ENCODE peak calls at places on chromosomes 16 and 17, in eight cellular contexts. N, R, K, M, U, C, G and Z are unnamed samples.

GRCh38 chr17:39963826-39964225 is 1.0 kb downstream of the GSDMA start:
- DNase-seq in N (no peak), R (no peak), K (no peak), M (no peak), U (peak), C (no peak), G (no peak), Z (no peak)

GRCh38 chr16:86882586-86883280 is 304.4 kb downstream of the FOXL1 start:
- DNase-seq in N (peak), R (peak), K (peak), M (no peak), U (no peak), C (no peak), G (peak), Z (peak)

GRCh38 chr17:19378416-19379293 is at the start of gene MAPK7:
- DNase-seq in N (peak), R (peak), K (no peak), M (peak), U (no peak), C (no peak), G (no peak), Z (no peak)

GRCh38 chr16:77211880-77212735 is 12.9 kb downstream of the SYCE1L start:
- DNase-seq in N (peak), R (no peak), K (no peak), M (peak), U (peak), C (peak), G (peak), Z (peak)

GRCh38 chr17:45223541-45224528 is 2.1 kb downstream of the FMNL1 start:
- DNase-seq in N (no peak), R (no peak), K (no peak), M (no peak), U (peak), C (no peak), G (no peak), Z (no peak)

GRCh38 chr17:17567114-17567513 is 24.4 kb downstream of the PEMT start:
- DNase-seq in N (no peak), R (no peak), K (no peak), M (no peak), U (no peak), C (no peak), G (no peak), Z (no peak)

GRCh38 chr17:14299261-14300093 is 1.4 kb upstream of the HS3ST3B1 start:
- DNase-seq in N (peak), R (peak), K (peak), M (peak), U (peak), C (peak), G (peak), Z (peak)

GRCh38 chr17:63138713-63139112 is 172.7 kb downstream of the TANC2 start:
- DNase-seq in N (no peak), R (no peak), K (no peak), M (no peak), U (no peak), C (no peak), G (no peak), Z (no peak)

GRCh38 chr17:29376667-29377268 is 13.4 kb upstream of the TAOK1 start:
- DNase-seq in N (peak), R (peak), K (peak), M (no peak), U (no peak), C (no peak), G (peak), Z (peak)

GRCh38 chr17:50737118-50737698 is 17.8 kb downstream of the LUC7L3 start:
- DNase-seq in N (no peak), R (no peak), K (no peak), M (no peak), U (no peak), C (no peak), G (no peak), Z (no peak)

GRCh38 chr17:73482251-73482661 is 162.0 kb downstream of the SDK2 start:
- DNase-seq in N (no peak), R (no peak), K (no peak), M (no peak), U (no peak), C (no peak), G (no peak), Z (no peak)
- H3K4me3 ChIP-seq in N (no peak), R (no peak), K (no peak), M (no peak), U (no peak), C (no peak), G (no peak), Z (no peak)

GRCh38 chr17:48724241-48725004 is 1.4 kb downstream of the PRAC2 start:
- DNase-seq in N (peak), R (peak), K (peak), M (peak), U (peak), C (peak), G (peak), Z (peak)
- H3K4me3 ChIP-seq in N (peak), R (no peak), K (no peak), M (peak), U (peak), C (no peak), G (no peak), Z (no peak)

GRCh38 chr17:48563867-48564199 is 14.3 kb downstream of the HOXB4 start:
- DNase-seq in N (no peak), R (no peak), K (no peak), M (no peak), U (no peak), C (no peak), G (no peak), Z (no peak)

GRCh38 chr17:48561894-48562810 is 16.0 kb downstream of the HOXB4 start:
- DNase-seq in N (no peak), R (no peak), K (no peak), M (peak), U (no peak), C (no peak), G (no peak), Z (no peak)

GRCh38 chr17:48562934-48563333 is 15.2 kb downstream of the HOXB4 start:
- DNase-seq in N (no peak), R (no peak), K (no peak), M (no peak), U (no peak), C (no peak), G (no peak), Z (no peak)

GRCh38 chr17:48564200-48565023 is 13.7 kb downstream of the HOXB4 start:
- DNase-seq in N (no peak), R (peak), K (peak), M (peak), U (no peak), C (no peak), G (no peak), Z (no peak)

GRCh38 chr17:48563385-48563838 is 14.7 kb downstream of the HOXB4 start:
- DNase-seq in N (no peak), R (no peak), K (peak), M (no peak), U (no peak), C (no peak), G (no peak), Z (no peak)
- H3K4me3 ChIP-seq in N (no peak), R (peak), K (peak), M (peak), U (no peak), C (no peak), G (no peak), Z (peak)

GRCh38 chr17:30477083-30477757 is at the start of gene GOSR1:
- DNase-seq in N (peak), R (peak), K (peak), M (peak), U (peak), C (peak), G (peak), Z (peak)

GRCh38 chr17:30475206-30475605 is 2.0 kb upstream of the GOSR1 start:
- DNase-seq in N (no peak), R (no peak), K (no peak), M (no peak), U (no peak), C (no peak), G (no peak), Z (no peak)

GRCh38 chr17:30477758-30478115 is 529 bp downstream of the GOSR1 start:
- DNase-seq in N (peak), R (no peak), K (no peak), M (no peak), U (no peak), C (no peak), G (peak), Z (peak)

GRCh38 chr17:30472238-30472890 is 4.8 kb upstream of the GOSR1 start:
- DNase-seq in N (no peak), R (no peak), K (peak), M (no peak), U (no peak), C (no peak), G (peak), Z (peak)

DNA sequence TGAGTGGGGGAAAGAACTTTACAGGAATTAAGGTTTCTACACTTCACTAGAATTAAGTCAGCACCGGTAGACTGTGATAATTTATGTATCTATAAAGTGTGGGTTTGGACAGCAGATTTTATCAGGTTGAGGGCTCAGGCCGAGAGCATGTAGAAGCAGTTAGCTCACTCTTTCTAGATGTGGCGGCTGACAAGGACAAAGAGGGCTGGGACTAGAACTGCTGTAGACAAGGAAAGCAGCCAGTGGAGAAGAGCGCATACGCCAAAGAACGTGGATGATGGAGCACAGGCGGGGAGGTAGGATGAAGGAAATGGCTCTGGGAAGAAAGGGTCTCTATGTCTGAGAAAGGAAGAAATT is 504 bp upstream of the GOSR1 start:
- DNase-seq in N (no peak), R (no peak), K (no peak), M (no peak), U (no peak), C (peak), G (no peak), Z (peak)
- H3K4me3 ChIP-seq in N (peak), R (peak), K (peak), M (peak), U (peak), C (peak), G (peak), Z (peak)

GRCh38 chr16:814974-815373 is 14.4 kb upstream of the GNG13 start:
- DNase-seq in N (peak), R (no peak), K (peak), M (no peak), U (no peak), C (no peak), G (peak), Z (no peak)

GRCh38 chr16:813204-813915 is 12.8 kb upstream of the GNG13 start:
- DNase-seq in N (peak), R (no peak), K (peak), M (no peak), U (peak), C (peak), G (peak), Z (peak)

GRCh38 chr16:815861-816260 is 15.3 kb upstream of the GNG13 start:
- DNase-seq in N (no peak), R (no peak), K (no peak), M (no peak), U (no peak), C (no peak), G (no peak), Z (no peak)

GRCh38 chr16:817001-817906 is 16.7 kb upstream of the GNG13 start:
- DNase-seq in N (peak), R (no peak), K (no peak), M (no peak), U (no peak), C (no peak), G (no peak), Z (no peak)

DNA sequence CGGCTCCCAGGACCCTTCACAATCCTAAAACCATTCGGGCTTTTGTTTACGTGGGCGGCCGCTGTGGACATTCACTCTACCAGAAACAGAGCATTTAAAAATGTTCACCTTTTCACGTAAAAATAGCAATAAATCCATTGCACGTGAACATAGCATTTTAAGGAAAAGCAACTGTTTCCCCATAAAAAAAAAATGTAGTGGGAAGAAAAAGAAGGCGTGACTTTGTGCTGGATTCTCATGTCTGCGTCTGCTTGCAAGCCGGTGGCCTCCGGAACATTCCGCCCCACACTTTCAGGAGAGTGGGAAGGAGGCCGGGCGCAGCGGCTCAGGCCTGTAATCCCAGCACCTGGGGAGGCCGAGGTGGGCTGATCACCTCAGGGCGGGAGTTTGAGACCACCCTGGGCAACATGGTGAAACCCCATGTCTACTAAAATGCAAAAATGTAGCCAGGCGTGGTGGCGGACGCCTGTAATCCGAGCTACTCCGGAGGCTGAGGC is 13.4 kb upstream of the GNG13 start:
- DNase-seq in N (no peak), R (no peak), K (no peak), M (no peak), U (no peak), C (no peak), G (no peak), Z (no peak)
- H3K4me3 ChIP-seq in N (peak), R (no peak), K (no peak), M (no peak), U (no peak), C (no peak), G (no peak), Z (no peak)

DNA sequence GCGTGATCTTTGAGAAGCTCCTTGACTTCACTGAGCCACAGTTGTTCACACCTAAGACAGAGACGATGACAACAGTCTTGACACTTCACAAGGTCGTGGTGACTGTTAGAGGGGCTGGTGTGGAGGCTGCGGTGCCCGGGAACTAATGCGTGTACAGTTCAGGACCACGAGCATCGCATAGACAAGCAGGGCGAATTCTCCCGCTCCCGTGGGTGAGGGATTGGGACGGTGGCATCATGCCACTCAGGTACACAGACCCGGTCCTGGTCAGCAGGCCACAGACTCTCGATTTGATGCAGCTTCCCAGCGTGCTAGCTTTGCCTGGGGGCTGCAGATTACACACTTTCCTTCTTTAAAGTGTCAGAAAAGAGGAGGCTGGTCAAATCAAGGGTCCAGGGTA is 24.7 kb downstream of the CEP295NL start:
- DNase-seq in N (no peak), R (no peak), K (no peak), M (no peak), U (no peak), C (no peak), G (no peak), Z (no peak)
- H3K4me3 ChIP-seq in N (no peak), R (no peak), K (no peak), M (no peak), U (no peak), C (no peak), G (no peak), Z (no peak)

GRCh38 chr16:22206847-22207714 is 1.0 kb downstream of the EEF2K start:
- DNase-seq in N (peak), R (peak), K (peak), M (peak), U (peak), C (peak), G (peak), Z (peak)

GRCh38 chr16:22207715-22208360 is 1.8 kb downstream of the EEF2K start:
- DNase-seq in N (no peak), R (no peak), K (no peak), M (no peak), U (no peak), C (peak), G (no peak), Z (no peak)

GRCh38 chr16:22206013-22206846 is at the start of gene EEF2K:
- DNase-seq in N (peak), R (peak), K (peak), M (peak), U (peak), C (peak), G (peak), Z (peak)

GRCh38 chr16:22204091-22204655 is 1.9 kb upstream of the EEF2K start:
- DNase-seq in N (no peak), R (no peak), K (no peak), M (no peak), U (no peak), C (no peak), G (no peak), Z (no peak)

GRCh38 chr16:22205577-22206012 is 483 bp upstream of the EEF2K start:
- DNase-seq in N (no peak), R (no peak), K (no peak), M (no peak), U (no peak), C (no peak), G (no peak), Z (no peak)
- H3K4me3 ChIP-seq in N (peak), R (peak), K (peak), M (peak), U (peak), C (peak), G (peak), Z (peak)